ENCODE peak calls at places on chromosomes 11 and 22, in five cellular contexts. One of them, this sample, is unnamed.

GRCh38 chr11:115348404-115348803 is 155.8 kb downstream of the CADM1 start:
- DNase-seq in AML-193: no peak
- DNase-seq in B cell: no peak
- DNase-seq in right cardiac atrium: no peak
- DNase-seq in GM23338: no peak
- DNase-seq in this sample: no peak

GRCh38 chr11:108697872-108698473 is 33.1 kb downstream of the DDX10 start:
- DNase-seq in right cardiac atrium: no peak
- DNase-seq in B cell: peak; percentile 64
- DNase-seq in GM23338: peak; percentile 77
- DNase-seq in AML-193: peak; percentile 88
- DNase-seq in this sample: no peak

GRCh38 chr11:2303627-2304155 is 1.9 kb downstream of the TSPAN32 start:
- DNase-seq in right cardiac atrium: peak; percentile 87
- DNase-seq in GM23338: no peak
- DNase-seq in AML-193: no peak
- DNase-seq in B cell: no peak
- DNase-seq in this sample: no peak

GRCh38 chr11:72091292-72091691 is 10.6 kb downstream of the LRRC51 start:
- DNase-seq in B cell: peak; percentile 75
- DNase-seq in AML-193: peak; percentile 86
- DNase-seq in right cardiac atrium: peak; percentile 84
- DNase-seq in GM23338: peak; percentile 94
- DNase-seq in this sample: peak; percentile 93

GRCh38 chr11:45901646-45902045 is 5.4 kb downstream of the FREY1 start:
- DNase-seq in AML-193: no peak
- DNase-seq in GM23338: no peak
- DNase-seq in B cell: no peak
- DNase-seq in right cardiac atrium: peak; percentile 49
- DNase-seq in this sample: no peak

GRCh38 chr11:32752001-32752400 is 42.5 kb downstream of the CCDC73 start:
- DNase-seq in B cell: no peak
- DNase-seq in GM23338: no peak
- DNase-seq in AML-193: no peak
- DNase-seq in right cardiac atrium: no peak
- DNase-seq in this sample: no peak

GRCh38 chr11:38345286-38345685 is 1747.2 kb upstream of the RAG2 start:
- DNase-seq in right cardiac atrium: no peak
- DNase-seq in GM23338: no peak
- DNase-seq in B cell: no peak
- DNase-seq in AML-193: no peak
- DNase-seq in this sample: no peak

GRCh38 chr22:26431151-26431995 is 2.3 kb downstream of the ASPHD2 start:
- DNase-seq in GM23338: no peak
- DNase-seq in AML-193: no peak
- DNase-seq in B cell: no peak
- DNase-seq in right cardiac atrium: no peak
- DNase-seq in this sample: no peak

GRCh38 chr22:27407369-27407985 is 394.1 kb downstream of the MN1 start:
- DNase-seq in AML-193: no peak
- DNase-seq in B cell: no peak
- DNase-seq in right cardiac atrium: no peak
- DNase-seq in GM23338: peak; percentile 25
- DNase-seq in this sample: no peak

GRCh38 chr11:104122008-104122635 is 41.8 kb downstream of the PDGFD start:
- DNase-seq in right cardiac atrium: no peak
- DNase-seq in B cell: no peak
- DNase-seq in AML-193: no peak
- DNase-seq in GM23338: no peak
- DNase-seq in this sample: no peak

GRCh38 chr22:47967841-47968240 is 1205.4 kb downstream of the TBC1D22A start:
- DNase-seq in AML-193: no peak
- DNase-seq in right cardiac atrium: no peak
- DNase-seq in B cell: no peak
- DNase-seq in GM23338: no peak
- DNase-seq in this sample: no peak

GRCh38 chr11:113618360-113618759 is 87.7 kb downstream of the TMPRSS5 start:
- DNase-seq in GM23338: no peak
- DNase-seq in right cardiac atrium: no peak
- DNase-seq in B cell: no peak
- DNase-seq in AML-193: no peak
- DNase-seq in this sample: no peak

GRCh38 chr11:71443736-71444410 is 4.3 kb downstream of the DHCR7 start:
- DNase-seq in right cardiac atrium: no peak
- DNase-seq in GM23338: no peak
- DNase-seq in B cell: no peak
- DNase-seq in AML-193: no peak
- DNase-seq in this sample: no peak

GRCh38 chr11:110710520-110711381 is 1.5 kb downstream of the ARHGAP20 start:
- DNase-seq in AML-193: no peak
- DNase-seq in B cell: peak; percentile 20
- DNase-seq in right cardiac atrium: peak; percentile 45
- DNase-seq in GM23338: peak; percentile 62
- DNase-seq in this sample: no peak

GRCh38 chr22:30228509-30229359 is 17.8 kb downstream of the LIF start:
- DNase-seq in AML-193: no peak
- DNase-seq in B cell: no peak
- DNase-seq in GM23338: no peak
- DNase-seq in right cardiac atrium: no peak
- DNase-seq in this sample: no peak

GRCh38 chr11:133064152-133064877 is 468.0 kb downstream of the OPCML start:
- DNase-seq in AML-193: no peak
- DNase-seq in B cell: no peak
- DNase-seq in right cardiac atrium: peak; percentile 89
- DNase-seq in GM23338: peak; percentile 94
- DNase-seq in this sample: no peak

GRCh38 chr22:35301370-35301874 is 1.7 kb downstream of the TOM1 start:
- DNase-seq in GM23338: peak; percentile 31
- DNase-seq in AML-193: peak; percentile 93
- DNase-seq in right cardiac atrium: no peak
- DNase-seq in B cell: no peak
- DNase-seq in this sample: peak; percentile 99

GRCh38 chr11:2768471-2769408 is 68.9 kb upstream of the KCNQ1OT1 start:
- DNase-seq in GM23338: no peak
- DNase-seq in AML-193: no peak
- DNase-seq in right cardiac atrium: no peak
- DNase-seq in B cell: no peak
- DNase-seq in this sample: no peak

GRCh38 chr11:59207988-59208432 is 4.7 kb downstream of the MPEG1 start:
- DNase-seq in AML-193: peak; percentile 41
- DNase-seq in B cell: peak; percentile 48
- DNase-seq in GM23338: peak; percentile 81
- DNase-seq in right cardiac atrium: no peak
- DNase-seq in this sample: no peak

GRCh38 chr11:8597182-8597581 is 3.2 kb upstream of the STK33 start:
- DNase-seq in right cardiac atrium: no peak
- DNase-seq in AML-193: peak; percentile 88
- DNase-seq in B cell: no peak
- DNase-seq in GM23338: no peak
- DNase-seq in this sample: peak; percentile 21

GRCh38 chr11:126105748-126106080 is 43.0 kb upstream of the CDON start:
- DNase-seq in right cardiac atrium: no peak
- DNase-seq in AML-193: no peak
- DNase-seq in GM23338: no peak
- DNase-seq in B cell: no peak
- DNase-seq in this sample: no peak

GRCh38 chr22:25192406-25192805 is 7.3 kb upstream of the CRYBB3 start:
- DNase-seq in right cardiac atrium: no peak
- DNase-seq in GM23338: no peak
- DNase-seq in B cell: no peak
- DNase-seq in AML-193: no peak
- DNase-seq in this sample: no peak

GRCh38 chr11:123357353-123357989 is 72.6 kb upstream of the GRAMD1B start:
- DNase-seq in right cardiac atrium: no peak
- DNase-seq in AML-193: no peak
- DNase-seq in GM23338: peak; percentile 11
- DNase-seq in B cell: no peak
- DNase-seq in this sample: no peak

GRCh38 chr11:126419801-126420729 is 64.6 kb downstream of the ST3GAL4 start:
- DNase-seq in B cell: no peak
- DNase-seq in right cardiac atrium: peak; percentile 79
- DNase-seq in AML-193: peak; percentile 31
- DNase-seq in GM23338: no peak
- DNase-seq in this sample: peak; percentile 30

GRCh38 chr22:23225724-23226496 is 45.6 kb downstream of the BCR start:
- DNase-seq in right cardiac atrium: peak; percentile 86
- DNase-seq in GM23338: no peak
- DNase-seq in B cell: no peak
- DNase-seq in AML-193: no peak
- DNase-seq in this sample: no peak

GRCh38 chr11:8068605-8069221 is 12.3 kb upstream of the TUB start:
- DNase-seq in B cell: no peak
- DNase-seq in AML-193: no peak
- DNase-seq in right cardiac atrium: peak; percentile 79
- DNase-seq in GM23338: no peak
- DNase-seq in this sample: no peak

GRCh38 chr11:47359586-47359985 is 7.1 kb upstream of the MYBPC3 start:
- DNase-seq in GM23338: no peak
- DNase-seq in B cell: peak; percentile 19
- DNase-seq in right cardiac atrium: peak; percentile 56
- DNase-seq in AML-193: peak; percentile 84
- DNase-seq in this sample: peak; percentile 80

GRCh38 chr11:9003573-9004309 is at the start of gene NRIP3:
- DNase-seq in AML-193: no peak
- DNase-seq in GM23338: peak; percentile 77
- DNase-seq in B cell: peak; percentile 92
- DNase-seq in right cardiac atrium: peak; percentile 91
- DNase-seq in this sample: peak; percentile 44

GRCh38 chr11:116078101-116078561 is 573.9 kb upstream of the CADM1 start:
- DNase-seq in GM23338: peak; percentile 72
- DNase-seq in AML-193: no peak
- DNase-seq in B cell: no peak
- DNase-seq in right cardiac atrium: no peak
- DNase-seq in this sample: no peak

GRCh38 chr11:116927163-116927772 is 89.8 kb upstream of the APOA1 start:
- DNase-seq in GM23338: no peak
- DNase-seq in right cardiac atrium: no peak
- DNase-seq in AML-193: peak; percentile 7
- DNase-seq in B cell: no peak
- DNase-seq in this sample: no peak

GRCh38 chr11:129237456-129237855 is 45.3 kb upstream of the ARHGAP32 start:
- DNase-seq in AML-193: no peak
- DNase-seq in right cardiac atrium: no peak
- DNase-seq in GM23338: no peak
- DNase-seq in B cell: no peak
- DNase-seq in this sample: no peak

GRCh38 chr11:20627026-20627425 is 27.6 kb downstream of the SLC6A5 start:
- DNase-seq in right cardiac atrium: no peak
- DNase-seq in AML-193: no peak
- DNase-seq in B cell: no peak
- DNase-seq in GM23338: no peak
- DNase-seq in this sample: no peak

GRCh38 chr22:40533712-40534378 is 102.7 kb downstream of the MRTFA start:
- DNase-seq in AML-193: peak; percentile 69
- DNase-seq in B cell: peak; percentile 73
- DNase-seq in right cardiac atrium: no peak
- DNase-seq in GM23338: peak; percentile 66
- DNase-seq in this sample: peak; percentile 50

GRCh38 chr11:73651252-73651651 is 4.9 kb downstream of the PLEKHB1 start:
- DNase-seq in right cardiac atrium: no peak
- DNase-seq in AML-193: no peak
- DNase-seq in B cell: no peak
- DNase-seq in GM23338: no peak
- DNase-seq in this sample: no peak

GRCh38 chr11:1760351-1761109 is 3.2 kb downstream of the CTSD start:
- DNase-seq in AML-193: peak; percentile 54
- DNase-seq in GM23338: no peak
- DNase-seq in B cell: peak; percentile 37
- DNase-seq in right cardiac atrium: peak; percentile 94
- DNase-seq in this sample: no peak

GRCh38 chr11:134480129-134480652 is 68.1 kb upstream of the B3GAT1 start:
- DNase-seq in B cell: no peak
- DNase-seq in right cardiac atrium: no peak
- DNase-seq in AML-193: no peak
- DNase-seq in GM23338: no peak
- DNase-seq in this sample: no peak

GRCh38 chr11:848380-848931 is 5.8 kb downstream of the TSPAN4 start:
- DNase-seq in GM23338: peak; percentile 70
- DNase-seq in right cardiac atrium: peak; percentile 81
- DNase-seq in B cell: peak; percentile 96
- DNase-seq in AML-193: no peak
- DNase-seq in this sample: no peak

GRCh38 chr11:74322667-74323066 is 11.2 kb upstream of the P4HA3 start:
- DNase-seq in GM23338: no peak
- DNase-seq in B cell: no peak
- DNase-seq in AML-193: no peak
- DNase-seq in right cardiac atrium: peak; percentile 87
- DNase-seq in this sample: no peak

GRCh38 chr11:111402411-111402810 is 23.3 kb upstream of the POU2AF1 start:
- DNase-seq in B cell: no peak
- DNase-seq in right cardiac atrium: no peak
- DNase-seq in GM23338: no peak
- DNase-seq in AML-193: no peak
- DNase-seq in this sample: no peak

This sample was measured in HL-60.